ENCODE peak calls at places on chromosomes 13 and 19, in four cellular contexts. S, G, Y and N are unnamed samples.

GRCh38 chr19:47609885-47610545 is 1.1 kb downstream of the BICRA start:
- DNase-seq in S (no peak), Y (peak; percentile 19), G (peak; percentile 45), N (peak; percentile 59)

GRCh38 chr13:64083396-64083795 is 2667.7 kb upstream of the PCDH20 start:
- DNase-seq in Y (no peak), G (no peak), S (no peak), N (no peak)

GRCh38 chr13:46796129-46796514 is 839 bp downstream of the ESD start:
- DNase-seq in G (no peak), S (no peak), Y (no peak), N (no peak)

GRCh38 chr13:97353927-97354326 is 80.0 kb upstream of the RAP2A start:
- DNase-seq in Y (no peak), S (no peak), G (no peak), N (no peak)

GRCh38 chr19:44746616-44746945 is 1.9 kb upstream of the BCL3 start:
- DNase-seq in G (no peak), Y (no peak), S (no peak), N (no peak)

GRCh38 chr19:15251749-15252397 is 19.6 kb upstream of the EPHX3 start:
- DNase-seq in G (peak; percentile 86), S (no peak), Y (no peak), N (peak; percentile 95)

GRCh38 chr19:57171551-57172081 is 4.3 kb upstream of the DUXA start:
- DNase-seq in G (peak; percentile 31), Y (no peak), S (no peak), N (no peak)

GRCh38 chr13:29758591-29759114 is 91.8 kb downstream of the UBL3 start:
- DNase-seq in G (no peak), S (no peak), Y (peak; percentile 63), N (no peak)

GRCh38 chr13:106477303-106477702 is 58.2 kb downstream of the EFNB2 start:
- DNase-seq in S (no peak), G (no peak), Y (no peak), N (no peak)

GRCh38 chr13:80962173-80962572 is 621.2 kb upstream of the SPRY2 start:
- DNase-seq in Y (no peak), S (no peak), G (no peak), N (no peak)